ENCODE peak calls at places on chromosomes 11 and 22, in five cellular contexts. Z, U, J, M and P are unnamed samples.
A peak's percentile ranks its signal among the peaks of the same experiment; 100 is the strongest.

GRCh38 chr22:20015971-20016733 is 471 bp downstream of the ARVCF start:
- DNase-seq in Z (peak; percentile 84), U (no peak), J (peak; percentile 34), M (peak; percentile 28), P (no peak)

GRCh38 chr11:126485021-126485781 is 129.7 kb downstream of the ST3GAL4 start:
- DNase-seq in Z (no peak), U (peak; percentile 33), J (peak; percentile 29), M (no peak), P (peak; percentile 14)

GRCh38 chr11:65187146-65187675 is 5.5 kb downstream of the CAPN1 start:
- DNase-seq in Z (no peak), U (no peak), J (no peak), M (no peak), P (no peak)

GRCh38 chr11:69220581-69221051 is 64.9 kb downstream of the SMIM38 start:
- DNase-seq in Z (no peak), U (no peak), J (no peak), M (no peak), P (no peak)

GRCh38 chr22:24094966-24095365 is 83.9 kb downstream of the CABIN1 start:
- DNase-seq in Z (no peak), U (no peak), J (no peak), M (no peak), P (no peak)

GRCh38 chr11:125299061-125299616 is 134.6 kb downstream of the PKNOX2 start:
- DNase-seq in Z (no peak), U (no peak), J (no peak), M (no peak), P (no peak)

GRCh38 chr22:28989035-28989464 is 72.6 kb downstream of the C22orf31 start:
- DNase-seq in Z (no peak), U (no peak), J (no peak), M (no peak), P (peak; percentile 88)

GRCh38 chr11:120612363-120613263 is 101.1 kb downstream of the GRIK4 start:
- DNase-seq in Z (no peak), U (peak; percentile 94), J (no peak), M (no peak), P (no peak)

GRCh38 chr11:14668733-14669301 is 25.2 kb downstream of the PDE3B start:
- DNase-seq in Z (no peak), U (no peak), J (no peak), M (no peak), P (no peak)

GRCh38 chr22:50486561-50487289 is at the start of gene MIOX:
- DNase-seq in Z (peak; percentile 51), U (no peak), J (no peak), M (no peak), P (no peak)

GRCh38 chr11:18367431-18367830 is 26.9 kb upstream of the LDHA start:
- DNase-seq in Z (no peak), U (no peak), J (no peak), M (no peak), P (no peak)

GRCh38 chr11:13297917-13298356 is 20.3 kb downstream of the BMAL1 start:
- DNase-seq in Z (no peak), U (peak; percentile 24), J (no peak), M (no peak), P (no peak)

GRCh38 chr11:201936-202335 is 5.3 kb downstream of the BET1L start:
- DNase-seq in Z (peak; percentile 6), U (no peak), J (no peak), M (no peak), P (no peak)

GRCh38 chr22:47202819-47203553 is 440.5 kb downstream of the TBC1D22A start:
- DNase-seq in Z (no peak), U (no peak), J (no peak), M (no peak), P (no peak)

GRCh38 chr11:47414685-47415070 is 6.3 kb downstream of the SLC39A13 start:
- DNase-seq in Z (peak; percentile 82), U (no peak), J (no peak), M (no peak), P (no peak)

GRCh38 chr11:73869234-73869949 is 7.3 kb downstream of the COA4 start:
- DNase-seq in Z (no peak), U (no peak), J (no peak), M (no peak), P (no peak)

GRCh38 chr11:59281177-59281576 is 68.5 kb upstream of the MPEG1 start:
- DNase-seq in Z (no peak), U (no peak), J (no peak), M (no peak), P (no peak)

GRCh38 chr22:49962012-49962750 is 1.6 kb downstream of the PIM3 start:
- DNase-seq in Z (peak; percentile 93), U (peak; percentile 90), J (peak; percentile 79), M (peak; percentile 75), P (peak; percentile 93)

GRCh38 chr11:12626616-12627015 is 47.6 kb upstream of the TEAD1 start:
- DNase-seq in Z (no peak), U (no peak), J (no peak), M (no peak), P (no peak)

GRCh38 chr11:42770444-42771065 is 541.2 kb upstream of the API5 start:
- DNase-seq in Z (no peak), U (peak; percentile 49), J (peak; percentile 62), M (no peak), P (peak; percentile 2)

GRCh38 chr22:41256898-41257260 is 16.1 kb upstream of the CHADL start:
- DNase-seq in Z (no peak), U (no peak), J (no peak), M (no peak), P (no peak)

GRCh38 chr11:94151903-94152677 is 23.4 kb downstream of the PANX1 start:
- DNase-seq in Z (no peak), U (no peak), J (no peak), M (no peak), P (peak; percentile 87)

GRCh38 chr11:74570266-74571061 is 21.9 kb upstream of the POLD3 start:
- DNase-seq in Z (no peak), U (peak; percentile 66), J (peak; percentile 67), M (no peak), P (peak; percentile 35)

GRCh38 chr22:48757581-48757980 is 1070.1 kb downstream of the BRD1 start:
- DNase-seq in Z (no peak), U (no peak), J (no peak), M (no peak), P (no peak)

GRCh38 chr11:107696140-107696539 is 15.7 kb downstream of the SLN start:
- DNase-seq in Z (no peak), U (no peak), J (no peak), M (no peak), P (peak; percentile 79)

GRCh38 chr11:57402188-57403066 is 12.0 kb upstream of the PRG2 start:
- DNase-seq in Z (no peak), U (no peak), J (no peak), M (no peak), P (peak; percentile 31)

GRCh38 chr11:134445601-134446325 is 33.7 kb upstream of the B3GAT1 start:
- DNase-seq in Z (no peak), U (no peak), J (no peak), M (no peak), P (no peak)

GRCh38 chr11:77819921-77820564 is 479 bp downstream of the RSF1 start:
- DNase-seq in Z (peak; percentile 82), U (peak; percentile 48), J (no peak), M (no peak), P (peak; percentile 40)

GRCh38 chr11:65089621-65090020 is 5.6 kb downstream of the ZFPL1 start:
- DNase-seq in Z (no peak), U (no peak), J (no peak), M (no peak), P (no peak)

GRCh38 chr11:122883682-122883981 is 1.1 kb downstream of the JHY start:
- DNase-seq in Z (no peak), U (no peak), J (no peak), M (no peak), P (no peak)
- H3K4me3 ChIP-seq in Z (peak overlapping the region; percentile 66), U (peak overlapping the region; percentile 59), J (no peak overlapping the region), M (peak overlapping the region; percentile 83), P (peak overlapping the region; percentile 63)

DNA sequence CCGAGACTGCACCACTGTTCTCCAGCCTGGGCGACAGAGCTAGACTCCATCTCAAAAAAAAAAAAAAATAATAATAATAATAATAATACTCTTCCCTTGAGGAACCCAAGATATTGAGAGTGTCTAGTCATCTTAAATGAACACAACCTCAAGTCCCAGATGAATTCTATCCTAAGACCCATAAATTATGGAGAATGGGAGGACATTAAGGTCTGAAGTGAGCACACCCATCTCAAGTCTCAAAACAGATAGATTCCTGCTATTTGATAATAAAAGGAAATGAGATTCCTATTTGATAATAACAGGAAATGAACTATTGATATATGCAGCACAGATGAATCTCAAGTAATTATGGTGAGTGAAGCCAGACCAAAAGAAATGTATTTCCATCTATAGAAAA is 51.5 kb downstream of the MAPK1 start:
- DNase-seq in Z (no peak), U (no peak), J (no peak), M (no peak), P (no peak)
- H3K4me3 ChIP-seq in Z (no peak overlapping the region), U (no peak overlapping the region), J (no peak overlapping the region), M (no peak overlapping the region), P (no peak overlapping the region)

GRCh38 chr11:3160252-3161031 is 4.7 kb downstream of the OSBPL5 start:
- DNase-seq in Z (peak; percentile 92), U (peak; percentile 18), J (peak; percentile 95), M (no peak), P (peak; percentile 75)

GRCh38 chr11:3161309-3161708 is 3.8 kb downstream of the OSBPL5 start:
- DNase-seq in Z (no peak), U (no peak), J (no peak), M (no peak), P (no peak)

GRCh38 chr11:3158131-3158591 is 6.9 kb downstream of the OSBPL5 start:
- DNase-seq in Z (no peak), U (no peak), J (no peak), M (no peak), P (no peak)

GRCh38 chr11:3158821-3159220 is 6.3 kb downstream of the OSBPL5 start:
- DNase-seq in Z (peak; percentile 38), U (no peak), J (no peak), M (no peak), P (no peak)

GRCh38 chr11:3159296-3160190 is 5.6 kb downstream of the OSBPL5 start:
- DNase-seq in Z (peak; percentile 87), U (no peak), J (peak; percentile 25), M (no peak), P (no peak)
- H3K4me3 ChIP-seq in Z (peak overlapping the region; percentile 28), U (no peak overlapping the region), J (peak overlapping the region; percentile 49), M (no peak overlapping the region), P (peak overlapping the region; percentile 58)

GRCh38 chr11:81026008-81026407 is 1585.2 kb upstream of the TENM4 start:
- DNase-seq in Z (no peak), U (no peak), J (no peak), M (no peak), P (no peak)
- H3K4me3 ChIP-seq in Z (no peak overlapping the region), U (no peak overlapping the region), J (no peak overlapping the region), M (no peak overlapping the region), P (no peak overlapping the region)

GRCh38 chr11:70272009-70272408 is 1.5 kb downstream of the PPFIA1 start:
- DNase-seq in Z (no peak), U (no peak), J (no peak), M (no peak), P (no peak)
- H3K4me3 ChIP-seq in Z (no peak overlapping the region), U (no peak overlapping the region), J (no peak overlapping the region), M (no peak overlapping the region), P (peak overlapping the region; percentile 95)

GRCh38 chr22:36383110-36383581 is 4.6 kb downstream of the MYH9 start:
- DNase-seq in Z (no peak), U (peak; percentile 95), J (peak; percentile 23), M (peak; percentile 46), P (peak; percentile 82)
- H3K4me3 ChIP-seq in Z (peak overlapping the region; percentile 13), U (peak overlapping the region; percentile 8), J (no peak overlapping the region), M (peak overlapping the region; percentile 19), P (no peak overlapping the region)